ENCODE peak calls at places on chromosomes 3 and 15, in four cellular contexts. D is A549, I is HepG2, X is K562. C is an unnamed sample.

GRCh38 chr3:154745925-154746324 is 315.9 kb upstream of the GPR149 start:
- DNase-seq in I (no peak), X (no peak), D (no peak), C (no peak)

GRCh38 chr3:63945558-63946096 is 33.4 kb upstream of the SCAANT1 start:
- DNase-seq in I (peak), D (no peak), X (no peak), C (no peak)

GRCh38 chr3:168071535-168071934 is 24.2 kb downstream of the GOLIM4 start:
- DNase-seq in X (no peak), D (peak), I (no peak), C (no peak)

GRCh38 chr15:62912808-62913207 is 129.7 kb upstream of the TPM1 start:
- DNase-seq in X (no peak), I (no peak), D (peak), C (no peak)

GRCh38 chr3:72661115-72661457 is 187.2 kb downstream of the SHQ1 start:
- DNase-seq in I (no peak), D (peak), X (no peak), C (no peak)

GRCh38 chr3:157920804-157921203 is 185.4 kb downstream of the SHOX2 start:
- DNase-seq in X (no peak), D (no peak), I (no peak), C (no peak)

GRCh38 chr15:63082366-63082765 is 39.3 kb upstream of the LACTB start:
- DNase-seq in X (no peak), D (no peak), I (peak), C (no peak)

GRCh38 chr3:23741403-23741706 is 64.4 kb upstream of the UBE2E1 start:
- DNase-seq in D (no peak), X (no peak), I (no peak), C (no peak)

GRCh38 chr15:73753250-73754130 is at the start of gene INSYN1:
- DNase-seq in D (peak), X (no peak), I (no peak), C (peak)

GRCh38 chr3:139388961-139389551 is 391 bp downstream of the COPB2 start:
- DNase-seq in D (no peak), I (no peak), X (no peak), C (no peak)

GRCh38 chr3:13772321-13772745 is 107.5 kb downstream of the WNT7A start:
- DNase-seq in D (no peak), X (no peak), I (no peak), C (no peak)

GRCh38 chr15:25250011-25250596 is 188.7 kb downstream of the UBE3A start:
- DNase-seq in X (no peak), D (no peak), I (no peak), C (no peak)

GRCh38 chr3:57068437-57069089 is 8.1 kb downstream of the SPATA12 start:
- DNase-seq in I (no peak), D (peak), X (peak), C (no peak)

GRCh38 chr15:29570121-29570930 is 251.9 kb downstream of the TJP1 start:
- DNase-seq in X (no peak), I (no peak), D (no peak), C (peak)

GRCh38 chr15:98648654-98649537 is 557 bp downstream of the IGF1R start:
- DNase-seq in D (no peak), I (no peak), X (peak), C (peak)

GRCh38 chr15:88844749-88845386 is 41.6 kb downstream of the ACAN start:
- DNase-seq in I (no peak), X (no peak), D (no peak), C (no peak)

GRCh38 chr15:39936187-39936586 is 2.3 kb downstream of the EIF2AK4 start:
- DNase-seq in I (no peak), X (no peak), D (no peak), C (no peak)

GRCh38 chr3:40873934-40874699 is 325.2 kb upstream of the CTNNB1 start:
- DNase-seq in I (no peak), D (no peak), X (no peak), C (no peak)

DNA sequence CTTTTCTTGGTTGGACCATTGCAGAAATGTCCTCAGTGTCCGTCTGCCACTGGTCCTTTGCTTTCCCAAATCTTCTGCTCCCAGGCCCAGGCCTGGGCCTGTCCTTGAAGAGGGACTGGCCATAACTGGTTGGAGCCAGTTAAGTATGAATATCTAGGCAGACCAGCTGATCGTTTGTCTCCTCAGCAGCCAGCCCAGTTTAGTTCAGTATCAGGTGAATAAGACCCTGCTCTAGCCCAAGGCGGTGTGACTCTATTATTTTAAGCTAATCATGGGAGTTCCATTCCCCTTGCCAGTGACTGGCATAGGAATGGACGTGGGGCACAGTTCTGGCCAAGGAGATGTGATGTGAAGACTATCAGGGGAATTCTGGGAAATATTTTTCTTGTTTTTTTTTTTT is 73.9 kb upstream of the RASGRF1 start:
- DNase-seq in I (no peak), X (no peak), D (no peak), C (no peak)
- TF ChIP-seq HMGXB4 in I (no peak), X (no peak), D (no peak), C (no peak)

DNA sequence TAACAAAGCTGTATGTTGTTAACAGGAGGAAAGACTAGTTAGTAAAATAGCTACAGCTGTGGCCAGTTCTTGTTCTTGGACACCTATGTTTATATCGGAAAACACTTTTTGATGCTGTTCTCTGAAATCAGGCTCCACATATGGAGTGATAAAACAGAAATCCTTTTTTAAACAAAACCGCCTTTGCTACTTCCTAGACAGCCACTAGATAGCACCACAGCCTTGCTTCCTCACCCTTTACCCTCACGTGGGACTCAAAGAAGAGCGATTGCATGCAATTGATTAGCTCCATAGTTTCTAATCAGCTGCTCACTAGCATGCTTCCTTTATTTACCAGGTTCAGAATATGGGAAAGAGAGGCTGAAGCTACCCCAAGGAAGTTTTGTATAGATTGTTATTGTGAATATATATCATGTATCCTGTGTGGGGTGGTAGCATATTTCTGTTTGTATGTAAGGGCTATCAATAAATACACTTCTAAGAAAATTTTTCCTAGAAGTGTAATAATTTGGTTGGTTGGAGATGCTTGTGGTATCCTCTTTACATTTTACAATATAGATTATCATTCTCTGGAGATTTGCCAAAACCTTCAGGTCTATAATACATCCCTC is 4.3 kb upstream of the MTFMT start:
- DNase-seq in D (no peak), X (peak), I (peak), C (no peak)
- TF ChIP-seq HMGXB4 in D (no peak), X (no peak), I (no peak), C (no peak)

DNA sequence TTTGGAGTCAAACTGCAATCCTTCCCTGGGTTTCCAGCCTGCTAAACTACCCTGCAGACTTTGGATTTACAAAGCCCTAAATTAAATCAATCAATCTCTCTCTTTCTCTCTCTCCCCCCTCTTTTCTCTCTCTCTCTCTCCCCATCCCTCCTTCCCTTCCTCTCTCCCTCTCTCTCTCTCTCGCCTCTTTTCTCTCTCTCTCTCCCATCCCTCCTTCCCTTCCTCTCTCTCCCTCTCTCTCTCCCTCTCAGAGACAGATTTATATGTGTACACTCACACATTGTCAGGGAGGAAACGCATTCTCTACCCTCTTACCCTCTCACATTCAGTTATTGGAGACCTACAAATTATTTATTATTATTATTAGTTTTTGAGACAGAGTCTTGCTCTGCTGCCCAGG is 47.0 kb downstream of the GRK7 start:
- DNase-seq in D (no peak), X (no peak), I (no peak), C (no peak)
- TF ChIP-seq HMGXB4 in D (no peak), X (no peak), I (no peak), C (no peak)

GRCh38 chr3:21059409-21059808 is 691.6 kb downstream of the ZNF385D start:
- DNase-seq in D (no peak), I (no peak), X (no peak), C (no peak)

DNA sequence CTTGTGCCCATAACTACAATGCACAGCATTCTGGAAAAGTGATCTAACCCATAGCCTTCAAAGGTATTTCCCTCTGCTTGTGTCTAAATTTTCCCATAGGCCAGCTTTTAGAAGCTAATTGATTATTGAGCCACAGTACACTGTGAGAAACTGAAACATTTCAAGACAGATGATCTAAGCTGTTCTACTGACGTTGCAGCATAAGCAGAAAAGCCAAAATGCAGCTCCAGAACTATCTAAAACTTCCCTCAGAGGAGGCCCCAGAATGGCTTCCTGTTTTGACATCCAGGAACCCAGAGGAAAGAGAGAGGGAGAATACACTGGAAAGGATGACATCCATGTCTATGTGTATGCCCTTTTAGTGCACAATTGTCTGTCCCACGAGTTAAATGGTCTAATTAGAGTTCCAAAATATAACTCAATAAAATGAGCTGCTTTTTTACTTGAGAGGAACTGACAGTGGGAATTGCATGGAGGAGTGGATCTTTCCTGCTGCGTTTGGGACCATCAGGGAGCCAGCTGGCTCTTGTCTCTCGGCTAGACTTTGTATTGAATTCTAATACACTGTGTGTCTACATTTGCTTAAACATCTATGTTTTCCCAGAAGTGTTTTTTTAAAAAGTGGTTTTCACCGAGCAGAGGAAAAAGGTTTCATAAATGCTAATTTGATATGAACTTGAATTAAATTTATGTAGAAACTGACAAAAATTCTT is 688.1 kb downstream of the ZNF385D start:
- DNase-seq in D (no peak), X (no peak), I (no peak), C (no peak)
- TF ChIP-seq HMGXB4 in D (no peak), X (no peak), I (no peak), C (no peak)

GRCh38 chr15:78035861-78036476 is 41.5 kb downstream of the TBC1D2B start:
- DNase-seq in I (peak), X (peak), D (no peak), C (no peak)
- TF ChIP-seq HMGXB4 in I (no peak), X (no peak), D (no peak), C (no peak)

GRCh38 chr3:170869645-170870593 is at the start of gene RPL22L1:
- DNase-seq in D (peak), X (peak), I (peak), C (peak)
- TF ChIP-seq HMGXB4 in D (no peak), X (peak), I (peak), C (peak)